ENCODE peak calls at places on chromosomes 7 and 10, in eight cellular contexts. One of them, this sample, is unnamed.

GRCh38 chr7:47352394-47352968 is 229.4 kb downstream of the TNS3 start:
- DNase-seq in cerebellum: no peak
- DNase-seq in fibroblast of mammary gland: no peak
- DNase-seq in GM06990: no peak
- DNase-seq in NCI-H774: no peak
- DNase-seq in osteocyte: no peak
- DNase-seq in Calu3: no peak
- DNase-seq in activated CD4-positive, alpha-beta T cell treated with anti-CD3 and anti-CD28 coated beads, Interleukin-2, amount 50 U/mL, for 24 hours: no peak
- DNase-seq in this sample: no peak

GRCh38 chr10:89086801-89087513 is 96.4 kb downstream of the FAS start:
- DNase-seq in cerebellum: no peak
- DNase-seq in fibroblast of mammary gland: peak; percentile 98
- DNase-seq in GM06990: no peak
- DNase-seq in NCI-H774: no peak
- DNase-seq in osteocyte: no peak
- DNase-seq in Calu3: no peak
- DNase-seq in activated CD4-positive, alpha-beta T cell treated with anti-CD3 and anti-CD28 coated beads, Interleukin-2, amount 50 U/mL, for 24 hours: no peak
- DNase-seq in this sample: no peak

GRCh38 chr10:117569610-117570395 is 27.3 kb downstream of the EMX2 start:
- DNase-seq in cerebellum: no peak
- DNase-seq in fibroblast of mammary gland: no peak
- DNase-seq in GM06990: no peak
- DNase-seq in NCI-H774: no peak
- DNase-seq in osteocyte: no peak
- DNase-seq in Calu3: no peak
- DNase-seq in activated CD4-positive, alpha-beta T cell treated with anti-CD3 and anti-CD28 coated beads, Interleukin-2, amount 50 U/mL, for 24 hours: no peak
- DNase-seq in this sample: no peak

GRCh38 chr7:130207642-130208041 is at the start of gene SSMEM1:
- DNase-seq in cerebellum: no peak
- DNase-seq in fibroblast of mammary gland: peak; percentile 85
- DNase-seq in GM06990: no peak
- DNase-seq in NCI-H774: no peak
- DNase-seq in osteocyte: no peak
- DNase-seq in Calu3: no peak
- DNase-seq in activated CD4-positive, alpha-beta T cell treated with anti-CD3 and anti-CD28 coated beads, Interleukin-2, amount 50 U/mL, for 24 hours: no peak
- DNase-seq in this sample: no peak

GRCh38 chr10:52759154-52759553 is 13.4 kb downstream of the MBL2 start:
- DNase-seq in cerebellum: no peak
- DNase-seq in fibroblast of mammary gland: no peak
- DNase-seq in GM06990: no peak
- DNase-seq in NCI-H774: no peak
- DNase-seq in osteocyte: peak; percentile 32
- DNase-seq in Calu3: no peak
- DNase-seq in activated CD4-positive, alpha-beta T cell treated with anti-CD3 and anti-CD28 coated beads, Interleukin-2, amount 50 U/mL, for 24 hours: no peak
- DNase-seq in this sample: peak; percentile 55

GRCh38 chr10:44195120-44196007 is 189.5 kb downstream of the CXCL12 start:
- DNase-seq in cerebellum: no peak
- DNase-seq in fibroblast of mammary gland: peak; percentile 93
- DNase-seq in GM06990: no peak
- DNase-seq in NCI-H774: no peak
- DNase-seq in osteocyte: peak; percentile 89
- DNase-seq in Calu3: no peak
- DNase-seq in activated CD4-positive, alpha-beta T cell treated with anti-CD3 and anti-CD28 coated beads, Interleukin-2, amount 50 U/mL, for 24 hours: no peak
- DNase-seq in this sample: peak; percentile 91

GRCh38 chr7:99314504-99314903 is 11.2 kb upstream of the ARPC1A start:
- DNase-seq in cerebellum: peak; percentile 4
- DNase-seq in fibroblast of mammary gland: no peak
- DNase-seq in GM06990: peak; percentile 43
- DNase-seq in NCI-H774: no peak
- DNase-seq in osteocyte: no peak
- DNase-seq in Calu3: no peak
- DNase-seq in activated CD4-positive, alpha-beta T cell treated with anti-CD3 and anti-CD28 coated beads, Interleukin-2, amount 50 U/mL, for 24 hours: no peak
- DNase-seq in this sample: no peak

GRCh38 chr7:45691155-45691656 is 117.0 kb downstream of the ADCY1 start:
- DNase-seq in cerebellum: no peak
- DNase-seq in fibroblast of mammary gland: no peak
- DNase-seq in GM06990: no peak
- DNase-seq in NCI-H774: peak; percentile 57
- DNase-seq in osteocyte: no peak
- DNase-seq in Calu3: no peak
- DNase-seq in activated CD4-positive, alpha-beta T cell treated with anti-CD3 and anti-CD28 coated beads, Interleukin-2, amount 50 U/mL, for 24 hours: no peak
- DNase-seq in this sample: peak; percentile 62

GRCh38 chr10:71598673-71599072 is 120.9 kb downstream of the C10orf105 start:
- DNase-seq in cerebellum: no peak
- DNase-seq in fibroblast of mammary gland: peak; percentile 86
- DNase-seq in GM06990: no peak
- DNase-seq in NCI-H774: no peak
- DNase-seq in osteocyte: no peak
- DNase-seq in Calu3: no peak
- DNase-seq in activated CD4-positive, alpha-beta T cell treated with anti-CD3 and anti-CD28 coated beads, Interleukin-2, amount 50 U/mL, for 24 hours: no peak
- DNase-seq in this sample: peak; percentile 95

GRCh38 chr10:14548474-14548873 is 217.8 kb upstream of the FRMD4A start:
- DNase-seq in cerebellum: no peak
- DNase-seq in fibroblast of mammary gland: no peak
- DNase-seq in GM06990: no peak
- DNase-seq in NCI-H774: no peak
- DNase-seq in osteocyte: no peak
- DNase-seq in Calu3: no peak
- DNase-seq in activated CD4-positive, alpha-beta T cell treated with anti-CD3 and anti-CD28 coated beads, Interleukin-2, amount 50 U/mL, for 24 hours: no peak
- DNase-seq in this sample: peak; percentile 37

GRCh38 chr7:44059219-44060090 is 5.9 kb downstream of the PGAM2 start:
- DNase-seq in cerebellum: no peak
- DNase-seq in fibroblast of mammary gland: no peak
- DNase-seq in GM06990: no peak
- DNase-seq in NCI-H774: no peak
- DNase-seq in osteocyte: no peak
- DNase-seq in Calu3: no peak
- DNase-seq in activated CD4-positive, alpha-beta T cell treated with anti-CD3 and anti-CD28 coated beads, Interleukin-2, amount 50 U/mL, for 24 hours: no peak
- DNase-seq in this sample: no peak

GRCh38 chr7:16695621-16696237 is 49.7 kb downstream of the BZW2 start:
- DNase-seq in cerebellum: peak; percentile 19
- DNase-seq in fibroblast of mammary gland: peak; percentile 76
- DNase-seq in GM06990: no peak
- DNase-seq in NCI-H774: no peak
- DNase-seq in osteocyte: no peak
- DNase-seq in Calu3: peak; percentile 71
- DNase-seq in activated CD4-positive, alpha-beta T cell treated with anti-CD3 and anti-CD28 coated beads, Interleukin-2, amount 50 U/mL, for 24 hours: no peak
- DNase-seq in this sample: no peak

GRCh38 chr10:112517381-112517976 is 70.5 kb downstream of the VTI1A start:
- DNase-seq in cerebellum: no peak
- DNase-seq in fibroblast of mammary gland: no peak
- DNase-seq in GM06990: no peak
- DNase-seq in NCI-H774: no peak
- DNase-seq in osteocyte: no peak
- DNase-seq in Calu3: peak; percentile 19
- DNase-seq in activated CD4-positive, alpha-beta T cell treated with anti-CD3 and anti-CD28 coated beads, Interleukin-2, amount 50 U/mL, for 24 hours: no peak
- DNase-seq in this sample: no peak

GRCh38 chr10:62689712-62690111 is 114.8 kb upstream of the ADO start:
- DNase-seq in cerebellum: no peak
- DNase-seq in fibroblast of mammary gland: no peak
- DNase-seq in GM06990: no peak
- DNase-seq in NCI-H774: no peak
- DNase-seq in osteocyte: no peak
- DNase-seq in Calu3: no peak
- DNase-seq in activated CD4-positive, alpha-beta T cell treated with anti-CD3 and anti-CD28 coated beads, Interleukin-2, amount 50 U/mL, for 24 hours: no peak
- DNase-seq in this sample: no peak

GRCh38 chr10:116769791-116770190 is 27.4 kb upstream of the HSPA12A start:
- DNase-seq in cerebellum: no peak
- DNase-seq in fibroblast of mammary gland: peak; percentile 91
- DNase-seq in GM06990: no peak
- DNase-seq in NCI-H774: no peak
- DNase-seq in osteocyte: no peak
- DNase-seq in Calu3: no peak
- DNase-seq in activated CD4-positive, alpha-beta T cell treated with anti-CD3 and anti-CD28 coated beads, Interleukin-2, amount 50 U/mL, for 24 hours: no peak
- DNase-seq in this sample: no peak

GRCh38 chr10:89392974-89393373 is 551 bp downstream of the IFIT1 start:
- DNase-seq in cerebellum: peak; percentile 43
- DNase-seq in fibroblast of mammary gland: peak; percentile 87
- DNase-seq in GM06990: no peak
- DNase-seq in NCI-H774: no peak
- DNase-seq in osteocyte: no peak
- DNase-seq in Calu3: no peak
- DNase-seq in activated CD4-positive, alpha-beta T cell treated with anti-CD3 and anti-CD28 coated beads, Interleukin-2, amount 50 U/mL, for 24 hours: no peak
- DNase-seq in this sample: peak; percentile 82

GRCh38 chr7:142308918-142309317 is 51.1 kb upstream of the PRSS58 start:
- DNase-seq in cerebellum: no peak
- DNase-seq in fibroblast of mammary gland: no peak
- DNase-seq in GM06990: no peak
- DNase-seq in NCI-H774: no peak
- DNase-seq in osteocyte: no peak
- DNase-seq in Calu3: no peak
- DNase-seq in activated CD4-positive, alpha-beta T cell treated with anti-CD3 and anti-CD28 coated beads, Interleukin-2, amount 50 U/mL, for 24 hours: no peak
- DNase-seq in this sample: peak; percentile 19

GRCh38 chr7:23713285-23714235 is 3.5 kb downstream of the STK31 start:
- DNase-seq in cerebellum: no peak
- DNase-seq in fibroblast of mammary gland: peak; percentile 57
- DNase-seq in GM06990: no peak
- DNase-seq in NCI-H774: no peak
- DNase-seq in osteocyte: no peak
- DNase-seq in Calu3: peak; percentile 43
- DNase-seq in activated CD4-positive, alpha-beta T cell treated with anti-CD3 and anti-CD28 coated beads, Interleukin-2, amount 50 U/mL, for 24 hours: no peak
- DNase-seq in this sample: no peak

GRCh38 chr7:43220250-43220649 is 107.8 kb downstream of the HECW1 start:
- DNase-seq in cerebellum: no peak
- DNase-seq in fibroblast of mammary gland: peak; percentile 97
- DNase-seq in GM06990: no peak
- DNase-seq in NCI-H774: no peak
- DNase-seq in osteocyte: no peak
- DNase-seq in Calu3: no peak
- DNase-seq in activated CD4-positive, alpha-beta T cell treated with anti-CD3 and anti-CD28 coated beads, Interleukin-2, amount 50 U/mL, for 24 hours: no peak
- DNase-seq in this sample: peak; percentile 84

GRCh38 chr7:123999698-124000097 is 33.2 kb downstream of the TMEM229A start:
- DNase-seq in cerebellum: no peak
- DNase-seq in fibroblast of mammary gland: peak; percentile 7
- DNase-seq in GM06990: no peak
- DNase-seq in NCI-H774: no peak
- DNase-seq in osteocyte: no peak
- DNase-seq in Calu3: no peak
- DNase-seq in activated CD4-positive, alpha-beta T cell treated with anti-CD3 and anti-CD28 coated beads, Interleukin-2, amount 50 U/mL, for 24 hours: no peak
- DNase-seq in this sample: no peak

GRCh38 chr7:151088019-151088855 is 2.0 kb downstream of the AGAP3 start:
- DNase-seq in cerebellum: no peak
- DNase-seq in fibroblast of mammary gland: peak; percentile 41
- DNase-seq in GM06990: no peak
- DNase-seq in NCI-H774: no peak
- DNase-seq in osteocyte: no peak
- DNase-seq in Calu3: no peak
- DNase-seq in activated CD4-positive, alpha-beta T cell treated with anti-CD3 and anti-CD28 coated beads, Interleukin-2, amount 50 U/mL, for 24 hours: no peak
- DNase-seq in this sample: no peak

GRCh38 chr10:34549953-34550352 is 265.1 kb downstream of the PARD3 start:
- DNase-seq in cerebellum: no peak
- DNase-seq in fibroblast of mammary gland: no peak
- DNase-seq in GM06990: no peak
- DNase-seq in NCI-H774: no peak
- DNase-seq in osteocyte: no peak
- DNase-seq in Calu3: no peak
- DNase-seq in activated CD4-positive, alpha-beta T cell treated with anti-CD3 and anti-CD28 coated beads, Interleukin-2, amount 50 U/mL, for 24 hours: no peak
- DNase-seq in this sample: no peak

GRCh38 chr10:27620425-27621397 is 116.6 kb downstream of the RAB18 start:
- DNase-seq in cerebellum: no peak
- DNase-seq in fibroblast of mammary gland: peak; percentile 91
- DNase-seq in GM06990: no peak
- DNase-seq in NCI-H774: no peak
- DNase-seq in osteocyte: no peak
- DNase-seq in Calu3: no peak
- DNase-seq in activated CD4-positive, alpha-beta T cell treated with anti-CD3 and anti-CD28 coated beads, Interleukin-2, amount 50 U/mL, for 24 hours: no peak
- DNase-seq in this sample: no peak

GRCh38 chr7:22672892-22673637 is 53.9 kb upstream of the IL6 start:
- DNase-seq in cerebellum: no peak
- DNase-seq in fibroblast of mammary gland: no peak
- DNase-seq in GM06990: no peak
- DNase-seq in NCI-H774: no peak
- DNase-seq in osteocyte: no peak
- DNase-seq in Calu3: no peak
- DNase-seq in activated CD4-positive, alpha-beta T cell treated with anti-CD3 and anti-CD28 coated beads, Interleukin-2, amount 50 U/mL, for 24 hours: no peak
- DNase-seq in this sample: no peak

GRCh38 chr7:27171636-27172387 is 2.3 kb downstream of the HOXA10 start:
- DNase-seq in cerebellum: no peak
- DNase-seq in fibroblast of mammary gland: peak; percentile 41
- DNase-seq in GM06990: no peak
- DNase-seq in NCI-H774: no peak
- DNase-seq in osteocyte: no peak
- DNase-seq in Calu3: no peak
- DNase-seq in activated CD4-positive, alpha-beta T cell treated with anti-CD3 and anti-CD28 coated beads, Interleukin-2, amount 50 U/mL, for 24 hours: no peak
- DNase-seq in this sample: no peak